ENCODE peak calls at places on chromosome 9, in seven cellular contexts. S, M, A, D, J, I and L are unnamed samples.

GRCh38 chr9:98146101-98146991 is 27.3 kb upstream of the TRIM14 start:
- DNase-seq in J (peak; percentile 38), A (peak; percentile 27), D (no peak), I (no peak), M (no peak), S (no peak), L (no peak)

GRCh38 chr9:117323390-117323789 is 91.5 kb downstream of the ASTN2 start:
- DNase-seq in J (no peak), A (no peak), M (no peak), D (no peak), I (no peak), S (no peak), L (no peak)

GRCh38 chr9:124251188-124251587 is 6.6 kb upstream of the NEK6 start:
- DNase-seq in I (no peak), A (no peak), D (no peak), J (no peak), S (no peak), M (peak; percentile 2), L (no peak)

GRCh38 chr9:77210116-77210515 is 32.8 kb downstream of the VPS13A start:
- DNase-seq in M (no peak), A (peak; percentile 13), J (no peak), D (no peak), I (no peak), S (no peak), L (no peak)

GRCh38 chr9:33175633-33176325 is 8.6 kb upstream of the B4GALT1 start:
- DNase-seq in M (no peak), J (no peak), I (no peak), A (no peak), S (no peak), D (no peak), L (no peak)

GRCh38 chr9:18492612-18493011 is 18.7 kb downstream of the ADAMTSL1 start:
- DNase-seq in I (no peak), A (no peak), S (no peak), J (no peak), D (no peak), M (no peak), L (no peak)

GRCh38 chr9:77659926-77660325 is 11.8 kb upstream of the GNA14 start:
- DNase-seq in M (no peak), S (no peak), A (no peak), I (no peak), J (no peak), D (no peak), L (no peak)

GRCh38 chr9:101333923-101334702 is 50.7 kb downstream of the BAAT start:
- DNase-seq in D (no peak), S (no peak), M (no peak), A (no peak), I (no peak), J (no peak), L (no peak)

GRCh38 chr9:115739096-115739875 is 414.3 kb upstream of the PAPPA start:
- DNase-seq in I (no peak), D (no peak), J (no peak), S (no peak), M (no peak), A (no peak), L (no peak)

GRCh38 chr9:91496351-91496750 is 72.7 kb upstream of the NFIL3 start:
- DNase-seq in S (no peak), A (no peak), I (no peak), M (no peak), D (no peak), J (peak; percentile 7), L (no peak)

GRCh38 chr9:108209132-108209700 is 646.6 kb downstream of the ACTL7B start:
- DNase-seq in D (no peak), J (no peak), S (no peak), A (no peak), I (no peak), M (no peak), L (no peak)

GRCh38 chr9:5459289-5459829 is 9.0 kb downstream of the CD274 start:
- DNase-seq in S (no peak), D (no peak), A (no peak), M (no peak), J (no peak), I (no peak), L (no peak)

GRCh38 chr9:121785673-121786542 is 134.5 kb downstream of the DAB2IP start:
- DNase-seq in M (no peak), I (no peak), J (no peak), D (no peak), S (no peak), A (no peak), L (no peak)

GRCh38 chr9:76166436-76166959 is 227.7 kb downstream of the RFK start:
- DNase-seq in I (no peak), S (no peak), D (no peak), A (no peak), J (no peak), M (no peak), L (no peak)

GRCh38 chr9:27743490-27743889 is 170.2 kb upstream of the C9orf72 start:
- DNase-seq in A (no peak), M (no peak), S (no peak), D (no peak), J (no peak), I (no peak), L (no peak)

GRCh38 chr9:114156658-114157421 is 1.5 kb downstream of the COL27A1 start:
- DNase-seq in I (peak; percentile 37), S (peak; percentile 8), A (peak; percentile 84), M (peak; percentile 71), J (peak; percentile 85), D (peak; percentile 67), L (peak; percentile 68)

GRCh38 chr9:108534741-108535140 is 321.0 kb downstream of the ACTL7B start:
- DNase-seq in J (peak; percentile 60), M (no peak), A (peak; percentile 88), S (no peak), D (no peak), I (no peak), L (peak; percentile 55)

GRCh38 chr9:70053864-70054263 is 10.2 kb downstream of the MAMDC2 start:
- DNase-seq in J (no peak), M (no peak), D (no peak), I (no peak), A (no peak), S (no peak), L (no peak)

GRCh38 chr9:113269355-113269754 is 6.0 kb downstream of the CDC26 start:
- DNase-seq in S (no peak), I (no peak), D (no peak), J (no peak), A (no peak), M (no peak), L (no peak)

GRCh38 chr9:123678878-123679329 is 251.0 kb downstream of the DENND1A start:
- DNase-seq in D (no peak), J (peak; percentile 54), S (no peak), M (no peak), I (no peak), A (peak; percentile 63), L (peak; percentile 21)

GRCh38 chr9:69122086-69122390 is 52.0 kb upstream of the TJP2 start:
- DNase-seq in J (peak; percentile 71), M (peak; percentile 73), S (peak; percentile 34), I (peak; percentile 53), A (peak; percentile 61), D (peak; percentile 82), L (no peak)

GRCh38 chr9:124019771-124020519 is 8.4 kb downstream of the LHX2 start:
- DNase-seq in M (no peak), S (no peak), D (no peak), I (no peak), J (no peak), A (no peak), L (no peak)

GRCh38 chr9:17669206-17669605 is 90.3 kb downstream of the SH3GL2 start:
- DNase-seq in I (no peak), M (no peak), J (no peak), S (no peak), D (no peak), A (no peak), L (no peak)

GRCh38 chr9:131407717-131408195 is 13.9 kb downstream of the PRRC2B start:
- DNase-seq in I (no peak), D (peak; percentile 71), M (no peak), J (no peak), A (no peak), S (peak; percentile 53), L (no peak)
- TF ChIP-seq CTCF in I (peak; percentile 14), D (peak; percentile 52), M (peak; percentile 25), J (peak; percentile 45), A (peak; percentile 40), S (peak; percentile 71), L (peak; percentile 32)

DNA sequence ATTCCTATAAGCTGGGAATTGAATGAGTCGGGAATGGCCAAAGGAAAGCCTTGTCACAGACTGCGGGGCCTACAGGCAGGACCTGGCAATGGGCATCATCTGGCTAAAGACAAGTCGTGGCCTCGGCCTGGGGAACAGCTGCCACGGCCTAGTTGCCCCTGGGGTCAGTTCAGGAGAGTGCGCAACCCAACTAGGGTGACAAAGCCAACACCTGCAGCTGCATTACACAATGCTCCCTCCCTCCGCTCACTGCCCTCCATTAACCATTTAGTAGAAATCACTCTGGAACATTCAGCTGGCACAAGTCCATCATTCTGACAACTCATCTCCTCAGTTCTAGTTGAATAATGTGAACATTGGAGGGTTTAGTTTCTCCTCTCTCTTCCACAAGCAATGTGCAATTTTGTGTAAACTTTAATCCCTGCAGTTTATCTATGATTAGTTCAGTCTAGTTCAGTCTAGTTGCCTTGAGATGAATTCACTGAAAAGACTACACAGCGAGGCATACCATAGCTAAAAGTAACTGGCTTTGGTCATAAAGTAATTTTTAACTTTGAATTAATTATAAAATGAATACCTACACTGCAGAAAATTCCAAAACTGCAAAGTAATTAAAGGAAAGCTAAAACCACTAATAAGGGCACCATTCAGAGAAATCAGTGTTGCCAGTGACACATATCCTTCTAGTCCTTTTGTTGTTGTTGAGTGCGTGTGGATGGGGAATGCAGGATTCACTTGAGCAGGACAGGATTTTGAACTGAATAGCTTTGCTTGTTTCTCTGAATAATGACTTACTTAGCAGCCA is 5.1 kb downstream of the GLDC start:
- DNase-seq in S (no peak), M (peak; percentile 74), D (no peak), J (no peak), A (no peak), I (no peak), L (no peak)
- H3K9me3 ChIP-seq in S (no peaks in the 10 kb centered on the region), M (no peaks in the 10 kb centered on the region), D (no peaks in the 10 kb centered on the region), J (no peaks in the 10 kb centered on the region), A (no peaks in the 10 kb centered on the region), I (no peaks in the 10 kb centered on the region), L (no peaks in the 10 kb centered on the region)

GRCh38 chr9:110969971-110970381 is 68.3 kb downstream of the LPAR1 start:
- DNase-seq in M (no peak), J (peak; percentile 56), A (peak; percentile 85), S (no peak), I (no peak), D (no peak), L (peak; percentile 34)
- H3K27me3 ChIP-seq in M (no peaks in the 10 kb centered on the region), J (no peaks in the 10 kb centered on the region), A (no peaks in the 10 kb centered on the region), S (no peaks in the 10 kb centered on the region), I (no peaks in the 10 kb centered on the region), D (no peaks in the 10 kb centered on the region), L (no peaks in the 10 kb centered on the region)

GRCh38 chr9:134899168-134899567 is 18.5 kb downstream of the FCN1 start:
- DNase-seq in I (no peak), D (no peak), J (no peak), S (no peak), A (no peak), M (no peak), L (no peak)

GRCh38 chr9:134896834-134897583 is 16.4 kb downstream of the FCN2 start:
- DNase-seq in I (no peak), S (no peak), M (no peak), D (no peak), A (no peak), J (no peak), L (no peak)

GRCh38 chr9:134897584-134898170 is 17.1 kb downstream of the FCN2 start:
- DNase-seq in A (no peak), D (no peak), J (no peak), I (no peak), M (no peak), S (no peak), L (no peak)

GRCh38 chr9:134898319-134898718 is 17.7 kb downstream of the FCN2 start:
- DNase-seq in J (no peak), D (no peak), I (no peak), M (no peak), A (no peak), S (no peak), L (no peak)

GRCh38 chr9:134899818-134900325 is 17.8 kb downstream of the FCN1 start:
- DNase-seq in I (no peak), J (no peak), D (no peak), A (no peak), S (no peak), M (no peak), L (no peak)
- TF ChIP-seq CTCF in I (no peak), J (no peak), D (no peak), A (no peak), S (no peak), M (no peak), L (no peak)